ENCODE peak calls at places on chromosomes 2 and 18, in five cellular contexts. Z is NCI-H510A, T is smooth muscle cell of the brain vasculature, D is NCI-H1930, I is lower lobe of right lung. P is an unnamed sample.

GRCh38 chr2:197001921-197002320 is 75.4 kb upstream of the PGAP1 start:
- DNase-seq in Z (no peak), T (no peak), D (no peak), I (no peak), P (no peak)

GRCh38 chr2:97645112-97645699 is 656 bp upstream of the COX5B start:
- DNase-seq in Z (no peak), T (no peak), D (no peak), I (peak), P (peak)

GRCh38 chr2:119683074-119683716 is 4.2 kb downstream of the TMEM177 start:
- DNase-seq in Z (no peak), T (no peak), D (no peak), I (no peak), P (no peak)

GRCh38 chr2:221527759-221528444 is 44.2 kb downstream of the EPHA4 start:
- DNase-seq in Z (no peak), T (no peak), D (no peak), I (no peak), P (no peak)

GRCh38 chr2:16774980-16775963 is 109.6 kb upstream of the CYRIA start:
- DNase-seq in Z (no peak), T (no peak), D (no peak), I (no peak), P (no peak)

GRCh38 chr18:45764000-45764686 is 40.2 kb downstream of the SLC14A1 start:
- DNase-seq in Z (no peak), T (no peak), D (no peak), I (no peak), P (peak)

GRCh38 chr2:20052872-20053281 is 1.4 kb upstream of the LAPTM4A start:
- DNase-seq in Z (peak), T (no peak), D (no peak), I (peak), P (peak)

GRCh38 chr18:79586436-79587297 is 92.9 kb upstream of the CTDP1 start:
- DNase-seq in Z (no peak), T (no peak), D (no peak), I (peak), P (no peak)

GRCh38 chr18:31490387-31490786 is 7.6 kb upstream of the DSG2 start:
- DNase-seq in Z (no peak), T (no peak), D (no peak), I (no peak), P (no peak)

GRCh38 chr2:74261204-74261864 is 62.9 kb downstream of the MTHFD2 start:
- DNase-seq in Z (peak), T (no peak), D (no peak), I (no peak), P (peak)

GRCh38 chr18:9428862-9429661 is 46.3 kb upstream of the RALBP1 start:
- DNase-seq in Z (no peak), T (no peak), D (no peak), I (no peak), P (no peak)

GRCh38 chr18:73296686-73297085 is 428.9 kb upstream of the NETO1 start:
- DNase-seq in Z (no peak), T (no peak), D (no peak), I (no peak), P (no peak)

GRCh38 chr2:56348382-56348781 is 164.6 kb downstream of the CCDC85A start:
- DNase-seq in Z (no peak), T (no peak), D (peak), I (no peak), P (no peak)

GRCh38 chr2:10008809-10009176 is 34.6 kb upstream of the KLF11 start:
- DNase-seq in Z (no peak), T (no peak), D (no peak), I (peak), P (no peak)

GRCh38 chr2:127118467-127118866 is 11.5 kb upstream of the BIN1 start:
- DNase-seq in Z (no peak), T (no peak), D (no peak), I (no peak), P (no peak)

GRCh38 chr2:174527101-174527721 is 40.4 kb upstream of the GPR155 start:
- DNase-seq in Z (no peak), T (no peak), D (no peak), I (no peak), P (no peak)

GRCh38 chr2:182072861-182073260 is 87.2 kb downstream of the PPP1R1C start:
- DNase-seq in Z (no peak), T (no peak), D (no peak), I (no peak), P (no peak)

GRCh38 chr18:44679912-44680270 is 797 bp upstream of the SETBP1 start:
- DNase-seq in Z (peak), T (no peak), D (peak), I (peak), P (peak)

GRCh38 chr2:28564346-28564745 is 68.5 kb downstream of the PLB1 start:
- DNase-seq in Z (no peak), T (no peak), D (no peak), I (no peak), P (no peak)

GRCh38 chr2:156065912-156066311 is 266.6 kb downstream of the NR4A2 start:
- DNase-seq in Z (no peak), T (no peak), D (no peak), I (no peak), P (no peak)

GRCh38 chr18:45626330-45627203 is 11.3 kb downstream of the SLC14A2 start:
- DNase-seq in Z (no peak), T (no peak), D (no peak), I (no peak), P (peak)

GRCh38 chr2:236117861-236118269 is 50.3 kb downstream of the GBX2 start:
- DNase-seq in Z (no peak), T (no peak), D (no peak), I (no peak), P (no peak)

GRCh38 chr18:52288403-52289004 is 51.5 kb upstream of the DCC start:
- DNase-seq in Z (no peak), T (no peak), D (no peak), I (peak), P (no peak)

GRCh38 chr2:12950957-12951656 is 234.4 kb downstream of the TRIB2 start:
- DNase-seq in Z (no peak), T (no peak), D (no peak), I (no peak), P (peak)

GRCh38 chr18:77165489-77166415 is 33.2 kb upstream of the MBP start:
- DNase-seq in Z (no peak), T (peak), D (no peak), I (no peak), P (peak)

GRCh38 chr18:51621103-51621969 is 423.9 kb upstream of the MEX3C start:
- DNase-seq in Z (peak), T (no peak), D (peak), I (peak), P (peak)

GRCh38 chr2:145753209-145753608 is 1233.3 kb upstream of the ZEB2 start:
- DNase-seq in Z (no peak), T (no peak), D (no peak), I (no peak), P (no peak)